ENCODE peak calls at places on chromosome 14, in four cellular contexts. X is GM13976, C is NCI-H187, T is germinal center. W is an unnamed sample.
A peak's percentile ranks its signal among the peaks of the same experiment; 100 is the strongest.

GRCh38 chr14:92933481-92933880 is 10.5 kb downstream of the CHGA start:
- DNase-seq in X (no peak), C (no peak), T (no peak), W (peak; percentile 6)

GRCh38 chr14:44895716-44896115 is 66.0 kb downstream of the KLHL28 start:
- DNase-seq in X (no peak), C (no peak), T (no peak), W (no peak)

GRCh38 chr14:96394047-96394815 is 2.3 kb downstream of the AK7 start:
- DNase-seq in X (no peak), C (no peak), T (no peak), W (no peak)

GRCh38 chr14:68145539-68145938 is 326.0 kb downstream of the RAD51B start:
- DNase-seq in X (no peak), C (no peak), T (no peak), W (no peak)

GRCh38 chr14:93629636-93630035 is 158.6 kb downstream of the PRIMA1 start:
- DNase-seq in X (no peak), C (no peak), T (no peak), W (no peak)

GRCh38 chr14:32986791-32987545 is 48.3 kb downstream of the NPAS3 start:
- DNase-seq in X (no peak), C (no peak), T (no peak), W (no peak)

GRCh38 chr14:30584058-30584630 is 25.2 kb downstream of the G2E3 start:
- DNase-seq in X (no peak), C (no peak), T (no peak), W (no peak)

GRCh38 chr14:105328678-105329390 is 14.3 kb downstream of the PACS2 start:
- DNase-seq in X (no peak), C (no peak), T (no peak), W (no peak)

GRCh38 chr14:60163741-60164140 is 1.5 kb downstream of the DHRS7 start:
- DNase-seq in X (no peak), C (no peak), T (no peak), W (no peak)

GRCh38 chr14:99273724-99274345 is 1.8 kb upstream of the BCL11B start:
- DNase-seq in X (no peak), C (no peak), T (no peak), W (no peak)

GRCh38 chr14:64705406-64706118 is 1.3 kb downstream of the PLEKHG3 start:
- DNase-seq in X (no peak), C (no peak), T (no peak), W (peak; percentile 51)

GRCh38 chr14:79562158-79562557 is 649.1 kb downstream of the DIO2 start:
- DNase-seq in X (no peak), C (no peak), T (no peak), W (no peak)

GRCh38 chr14:94342334-94342934 is 19.3 kb upstream of the SERPINA6 start:
- DNase-seq in X (no peak), C (no peak), T (no peak), W (peak; percentile 94)

GRCh38 chr14:96754845-96755184 is 42.4 kb upstream of the VRK1 start:
- DNase-seq in X (no peak), C (no peak), T (no peak), W (no peak)

GRCh38 chr14:50998612-50999011 is 54.3 kb upstream of the PYGL start:
- DNase-seq in X (no peak), C (no peak), T (no peak), W (no peak)

GRCh38 chr14:59727073-59727661 is 143.4 kb downstream of the RTN1 start:
- DNase-seq in X (no peak), C (no peak), T (no peak), W (no peak)

GRCh38 chr14:51554339-51554920 is 97.3 kb upstream of the FRMD6 start:
- DNase-seq in X (no peak), C (no peak), T (no peak), W (no peak)

GRCh38 chr14:94174622-94175402 is 690 bp downstream of the PPP4R4 start:
- DNase-seq in X (no peak), C (no peak), T (peak; percentile 6), W (peak; percentile 27)

GRCh38 chr14:39491134-39491541 is 58.9 kb upstream of the FBXO33 start:
- DNase-seq in X (no peak), C (no peak), T (no peak), W (no peak)

GRCh38 chr14:77275855-77276153 is 4.8 kb upstream of the NGB start:
- DNase-seq in X (no peak), C (no peak), T (no peak), W (no peak)

W was measured in body of pancreas.